ENCODE peak calls at places on chromosomes 16 and 17, in seven cellular contexts. One of them, this sample, is unnamed.

GRCh38 chr16:7086842-7087616 is 245.6 kb upstream of the RBFOX1 start:
- DNase-seq in retinal pigment epithelial cell: no peak
- DNase-seq in nephron progenitor cell: peak; percentile 69
- DNase-seq in GM12865: no peak
- DNase-seq in AG10803: no peak
- DNase-seq in dorsolateral prefrontal cortex: peak; percentile 48
- DNase-seq in MM.1S: no peak
- DNase-seq in this sample: peak; percentile 21

GRCh38 chr17:17933775-17934174 is 38.4 kb downstream of the TOM1L2 start:
- DNase-seq in retinal pigment epithelial cell: no peak
- DNase-seq in nephron progenitor cell: no peak
- DNase-seq in GM12865: no peak
- DNase-seq in AG10803: peak; percentile 44
- DNase-seq in dorsolateral prefrontal cortex: no peak
- DNase-seq in MM.1S: no peak
- DNase-seq in this sample: no peak

GRCh38 chr17:33811006-33811760 is 443.9 kb upstream of the CCL2 start:
- DNase-seq in retinal pigment epithelial cell: peak; percentile 85
- DNase-seq in nephron progenitor cell: no peak
- DNase-seq in GM12865: no peak
- DNase-seq in AG10803: no peak
- DNase-seq in dorsolateral prefrontal cortex: no peak
- DNase-seq in MM.1S: no peak
- DNase-seq in this sample: no peak

GRCh38 chr17:66474258-66474657 is 171.8 kb downstream of the PRKCA start:
- DNase-seq in retinal pigment epithelial cell: no peak
- DNase-seq in nephron progenitor cell: no peak
- DNase-seq in GM12865: no peak
- DNase-seq in AG10803: no peak
- DNase-seq in dorsolateral prefrontal cortex: no peak
- DNase-seq in MM.1S: no peak
- DNase-seq in this sample: no peak

GRCh38 chr17:70407501-70407900 is 238.2 kb downstream of the KCNJ2 start:
- DNase-seq in retinal pigment epithelial cell: no peak
- DNase-seq in nephron progenitor cell: no peak
- DNase-seq in GM12865: no peak
- DNase-seq in AG10803: no peak
- DNase-seq in dorsolateral prefrontal cortex: no peak
- DNase-seq in MM.1S: no peak
- DNase-seq in this sample: no peak

GRCh38 chr17:27593232-27593856 is 37.6 kb upstream of the LGALS9 start:
- DNase-seq in retinal pigment epithelial cell: no peak
- DNase-seq in nephron progenitor cell: no peak
- DNase-seq in GM12865: no peak
- DNase-seq in AG10803: no peak
- DNase-seq in dorsolateral prefrontal cortex: no peak
- DNase-seq in MM.1S: no peak
- DNase-seq in this sample: no peak

GRCh38 chr16:60127196-60127595 is 1393.1 kb upstream of the GOT2 start:
- DNase-seq in retinal pigment epithelial cell: no peak
- DNase-seq in nephron progenitor cell: no peak
- DNase-seq in GM12865: no peak
- DNase-seq in AG10803: peak; percentile 49
- DNase-seq in dorsolateral prefrontal cortex: no peak
- DNase-seq in MM.1S: no peak
- DNase-seq in this sample: no peak

GRCh38 chr17:81428121-81428515 is 32.9 kb downstream of the BAHCC1 start:
- DNase-seq in retinal pigment epithelial cell: no peak
- DNase-seq in nephron progenitor cell: no peak
- DNase-seq in GM12865: no peak
- DNase-seq in AG10803: peak; percentile 72
- DNase-seq in dorsolateral prefrontal cortex: peak; percentile 74
- DNase-seq in MM.1S: no peak
- DNase-seq in this sample: no peak

GRCh38 chr16:49739381-49739780 is 116.5 kb downstream of the ZNF423 start:
- DNase-seq in retinal pigment epithelial cell: no peak
- DNase-seq in nephron progenitor cell: peak; percentile 39
- DNase-seq in GM12865: no peak
- DNase-seq in AG10803: no peak
- DNase-seq in dorsolateral prefrontal cortex: no peak
- DNase-seq in MM.1S: no peak
- DNase-seq in this sample: no peak

GRCh38 chr17:47275245-47275984 is 21.8 kb downstream of the ITGB3 start:
- DNase-seq in retinal pigment epithelial cell: no peak
- DNase-seq in nephron progenitor cell: peak; percentile 77
- DNase-seq in GM12865: no peak
- DNase-seq in AG10803: peak; percentile 96
- DNase-seq in dorsolateral prefrontal cortex: no peak
- DNase-seq in MM.1S: no peak
- DNase-seq in this sample: peak; percentile 27

GRCh38 chr17:604719-605118 is 109.9 kb downstream of the VPS53 start:
- DNase-seq in retinal pigment epithelial cell: no peak
- DNase-seq in nephron progenitor cell: no peak
- DNase-seq in GM12865: no peak
- DNase-seq in AG10803: no peak
- DNase-seq in dorsolateral prefrontal cortex: no peak
- DNase-seq in MM.1S: no peak
- DNase-seq in this sample: no peak

GRCh38 chr17:82371333-82372062 is at the start of gene UTS2R:
- DNase-seq in retinal pigment epithelial cell: no peak
- DNase-seq in nephron progenitor cell: peak; percentile 79
- DNase-seq in GM12865: no peak
- DNase-seq in AG10803: no peak
- DNase-seq in dorsolateral prefrontal cortex: no peak
- DNase-seq in MM.1S: no peak
- DNase-seq in this sample: no peak

GRCh38 chr16:79009911-79010310 is 590.6 kb downstream of the MAF start:
- DNase-seq in retinal pigment epithelial cell: no peak
- DNase-seq in nephron progenitor cell: no peak
- DNase-seq in GM12865: no peak
- DNase-seq in AG10803: no peak
- DNase-seq in dorsolateral prefrontal cortex: no peak
- DNase-seq in MM.1S: no peak
- DNase-seq in this sample: no peak

GRCh38 chr16:55930036-55930435 is 54.9 kb upstream of the CES5A start:
- DNase-seq in retinal pigment epithelial cell: no peak
- DNase-seq in nephron progenitor cell: no peak
- DNase-seq in GM12865: no peak
- DNase-seq in AG10803: no peak
- DNase-seq in dorsolateral prefrontal cortex: no peak
- DNase-seq in MM.1S: no peak
- DNase-seq in this sample: no peak

GRCh38 chr16:1102921-1103648 is 7.0 kb upstream of the C1QTNF8 start:
- DNase-seq in retinal pigment epithelial cell: no peak
- DNase-seq in nephron progenitor cell: peak; percentile 91
- DNase-seq in GM12865: peak; percentile 54
- DNase-seq in AG10803: peak; percentile 12
- DNase-seq in dorsolateral prefrontal cortex: peak; percentile 27
- DNase-seq in MM.1S: peak; percentile 54
- DNase-seq in this sample: peak; percentile 76

GRCh38 chr17:49547566-49547965 is 28.1 kb upstream of the NXPH3 start:
- DNase-seq in retinal pigment epithelial cell: no peak
- DNase-seq in nephron progenitor cell: no peak
- DNase-seq in GM12865: no peak
- DNase-seq in AG10803: no peak
- DNase-seq in dorsolateral prefrontal cortex: no peak
- DNase-seq in MM.1S: no peak
- DNase-seq in this sample: no peak

GRCh38 chr17:7560172-7561027 is 1.3 kb upstream of the SENP3 start:
- DNase-seq in retinal pigment epithelial cell: no peak
- DNase-seq in nephron progenitor cell: peak; percentile 82
- DNase-seq in GM12865: peak; percentile 70
- DNase-seq in AG10803: peak; percentile 44
- DNase-seq in dorsolateral prefrontal cortex: peak; percentile 45
- DNase-seq in MM.1S: peak; percentile 75
- DNase-seq in this sample: peak; percentile 73

GRCh38 chr16:87621976-87622713 is 19.8 kb downstream of the JPH3 start:
- DNase-seq in retinal pigment epithelial cell: no peak
- DNase-seq in nephron progenitor cell: no peak
- DNase-seq in GM12865: no peak
- DNase-seq in AG10803: no peak
- DNase-seq in dorsolateral prefrontal cortex: no peak
- DNase-seq in MM.1S: no peak
- DNase-seq in this sample: no peak

GRCh38 chr16:50547944-50548658 is at the start of gene NKD1:
- DNase-seq in retinal pigment epithelial cell: no peak
- DNase-seq in nephron progenitor cell: peak; percentile 89
- DNase-seq in GM12865: peak; percentile 68
- DNase-seq in AG10803: peak; percentile 23
- DNase-seq in dorsolateral prefrontal cortex: peak; percentile 39
- DNase-seq in MM.1S: peak; percentile 72
- DNase-seq in this sample: peak; percentile 63

GRCh38 chr17:4048218-4048617 is 84.0 kb upstream of the ATP2A3 start:
- DNase-seq in retinal pigment epithelial cell: no peak
- DNase-seq in nephron progenitor cell: no peak
- DNase-seq in GM12865: no peak
- DNase-seq in AG10803: no peak
- DNase-seq in dorsolateral prefrontal cortex: no peak
- DNase-seq in MM.1S: no peak
- DNase-seq in this sample: no peak
- TF ChIP-seq CTCF in retinal pigment epithelial cell: no peak
- TF ChIP-seq CTCF in nephron progenitor cell: no peak
- TF ChIP-seq CTCF in GM12865: no peak
- TF ChIP-seq CTCF in AG10803: no peak
- TF ChIP-seq CTCF in dorsolateral prefrontal cortex: no peak
- TF ChIP-seq CTCF in MM.1S: no peak
- TF ChIP-seq CTCF in this sample: no peak

GRCh38 chr17:31582151-31582907 is 190.9 kb downstream of the RAB11FIP4 start:
- DNase-seq in retinal pigment epithelial cell: no peak
- DNase-seq in nephron progenitor cell: no peak
- DNase-seq in GM12865: peak; percentile 49
- DNase-seq in AG10803: peak; percentile 64
- DNase-seq in dorsolateral prefrontal cortex: peak; percentile 46
- DNase-seq in MM.1S: peak; percentile 33
- DNase-seq in this sample: no peak
- TF ChIP-seq CTCF in retinal pigment epithelial cell: no peak
- TF ChIP-seq CTCF in nephron progenitor cell: no peak
- TF ChIP-seq CTCF in GM12865: no peak
- TF ChIP-seq CTCF in AG10803: no peak
- TF ChIP-seq CTCF in dorsolateral prefrontal cortex: no peak
- TF ChIP-seq CTCF in MM.1S: no peak
- TF ChIP-seq CTCF in this sample: no peak

GRCh38 chr17:79090503-79091372 is 16.1 kb downstream of the ENGASE start:
- DNase-seq in retinal pigment epithelial cell: no peak
- DNase-seq in nephron progenitor cell: peak; percentile 38
- DNase-seq in GM12865: peak; percentile 31
- DNase-seq in AG10803: no peak
- DNase-seq in dorsolateral prefrontal cortex: no peak
- DNase-seq in MM.1S: peak; percentile 44
- DNase-seq in this sample: no peak
- TF ChIP-seq CTCF in retinal pigment epithelial cell: no peak
- TF ChIP-seq CTCF in nephron progenitor cell: peak; percentile 3
- TF ChIP-seq CTCF in GM12865: no peak
- TF ChIP-seq CTCF in AG10803: peak; percentile 25
- TF ChIP-seq CTCF in dorsolateral prefrontal cortex: no peak
- TF ChIP-seq CTCF in MM.1S: peak; percentile 10
- TF ChIP-seq CTCF in this sample: no peak

GRCh38 chr16:66380421-66380820 is 13.9 kb downstream of the CDH5 start:
- DNase-seq in retinal pigment epithelial cell: no peak
- DNase-seq in nephron progenitor cell: no peak
- DNase-seq in GM12865: no peak
- DNase-seq in AG10803: no peak
- DNase-seq in dorsolateral prefrontal cortex: no peak
- DNase-seq in MM.1S: no peak
- DNase-seq in this sample: no peak

GRCh38 chr16:66383551-66383950 is 17.1 kb downstream of the CDH5 start:
- DNase-seq in retinal pigment epithelial cell: no peak
- DNase-seq in nephron progenitor cell: no peak
- DNase-seq in GM12865: no peak
- DNase-seq in AG10803: no peak
- DNase-seq in dorsolateral prefrontal cortex: no peak
- DNase-seq in MM.1S: no peak
- DNase-seq in this sample: no peak

GRCh38 chr16:66382966-66383299 is 16.4 kb downstream of the CDH5 start:
- DNase-seq in retinal pigment epithelial cell: peak; percentile 73
- DNase-seq in nephron progenitor cell: no peak
- DNase-seq in GM12865: no peak
- DNase-seq in AG10803: peak; percentile 71
- DNase-seq in dorsolateral prefrontal cortex: no peak
- DNase-seq in MM.1S: no peak
- DNase-seq in this sample: no peak

GRCh38 chr16:66382171-66382965 is 15.9 kb downstream of the CDH5 start:
- DNase-seq in retinal pigment epithelial cell: peak; percentile 64
- DNase-seq in nephron progenitor cell: no peak
- DNase-seq in GM12865: no peak
- DNase-seq in AG10803: peak; percentile 80
- DNase-seq in dorsolateral prefrontal cortex: no peak
- DNase-seq in MM.1S: no peak
- DNase-seq in this sample: no peak

DNA sequence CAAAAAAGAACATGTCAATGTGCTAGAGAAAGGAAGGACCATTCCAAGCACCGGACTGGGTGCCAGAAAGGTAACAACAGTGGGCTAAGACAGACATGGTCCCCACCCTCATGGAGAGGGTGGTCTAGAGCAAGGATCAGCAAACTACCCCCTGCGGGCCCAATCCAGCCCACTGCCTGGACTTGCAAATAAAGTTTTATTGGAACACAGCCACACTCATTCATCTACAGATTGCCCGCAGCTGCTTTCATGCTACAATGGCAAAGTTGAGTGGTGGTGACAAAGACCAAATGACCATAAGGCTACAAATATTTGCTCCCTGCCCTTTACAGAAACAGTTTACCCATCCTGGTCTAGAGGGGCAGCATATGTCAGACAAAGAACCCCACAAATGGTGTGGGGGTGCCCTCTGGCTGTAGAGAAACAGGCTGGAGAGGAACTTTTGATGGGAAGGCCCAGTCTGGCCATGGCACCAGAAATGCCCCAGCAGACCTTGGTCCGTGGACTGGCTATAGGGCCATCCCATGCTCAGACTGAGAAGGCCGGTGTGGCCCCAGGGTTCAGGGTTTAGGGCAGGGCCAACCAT is 15.2 kb downstream of the CDH5 start:
- DNase-seq in retinal pigment epithelial cell: no peak
- DNase-seq in nephron progenitor cell: no peak
- DNase-seq in GM12865: no peak
- DNase-seq in AG10803: no peak
- DNase-seq in dorsolateral prefrontal cortex: no peak
- DNase-seq in MM.1S: no peak
- DNase-seq in this sample: no peak
- TF ChIP-seq CTCF in retinal pigment epithelial cell: no peak
- TF ChIP-seq CTCF in nephron progenitor cell: no peak
- TF ChIP-seq CTCF in GM12865: no peak
- TF ChIP-seq CTCF in AG10803: no peak
- TF ChIP-seq CTCF in dorsolateral prefrontal cortex: no peak
- TF ChIP-seq CTCF in MM.1S: no peak
- TF ChIP-seq CTCF in this sample: no peak

DNA sequence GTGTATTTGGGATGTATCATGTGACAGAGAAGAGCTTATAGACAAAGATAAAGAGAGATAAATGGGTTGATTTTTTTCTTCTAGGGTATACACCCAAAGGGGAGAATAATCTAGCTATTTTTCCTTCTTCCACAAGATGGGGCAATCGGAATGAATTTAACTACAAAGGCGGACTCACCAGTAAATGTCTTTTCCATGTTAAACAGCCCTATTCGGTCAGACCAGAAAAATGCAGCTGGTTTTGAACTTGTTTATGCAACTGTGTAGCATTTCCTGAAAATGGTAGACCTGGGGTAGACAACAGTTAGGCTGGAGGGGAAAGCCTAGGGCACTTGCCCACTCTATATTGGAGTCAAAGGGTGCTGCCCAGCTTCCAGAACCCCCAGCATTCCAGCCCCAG is 477.1 kb downstream of the TOX3 start:
- DNase-seq in retinal pigment epithelial cell: no peak
- DNase-seq in nephron progenitor cell: peak; percentile 4
- DNase-seq in GM12865: no peak
- DNase-seq in AG10803: peak; percentile 26
- DNase-seq in dorsolateral prefrontal cortex: no peak
- DNase-seq in MM.1S: no peak
- DNase-seq in this sample: no peak
- TF ChIP-seq CTCF in retinal pigment epithelial cell: peak; percentile 49
- TF ChIP-seq CTCF in nephron progenitor cell: peak; percentile 42
- TF ChIP-seq CTCF in GM12865: no peak
- TF ChIP-seq CTCF in AG10803: peak; percentile 28
- TF ChIP-seq CTCF in dorsolateral prefrontal cortex: peak; percentile 80
- TF ChIP-seq CTCF in MM.1S: no peak
- TF ChIP-seq CTCF in this sample: peak; percentile 68